ENCODE peak calls at places on chromosomes 4 and X, in nine cellular contexts. One of them, this sample, is unnamed.

GRCh38 chr4:2260336-2261109 is 1.4 kb downstream of the MXD4 start:
- DNase-seq in sigmoid colon: peak; percentile 74
- DNase-seq in GM06990: no peak
- DNase-seq in astrocyte of the spinal cord: no peak
- DNase-seq in Kasumi-1: no peak
- DNase-seq in NCI-H2107: no peak
- DNase-seq in ACHN: no peak
- DNase-seq in stimulated activated CD4-positive, alpha-beta T cell treated with anti-CD3 and anti-CD28 coated beads, Interleukin-2, amount 100 ng/mL, for 48 hours: no peak
- DNase-seq in AG04449: no peak
- DNase-seq in this sample: no peak

GRCh38 chr4:52028970-52029369 is 8.8 kb upstream of the LRRC66 start:
- DNase-seq in astrocyte of the spinal cord: peak; percentile 79
- DNase-seq in stimulated activated CD4-positive, alpha-beta T cell treated with anti-CD3 and anti-CD28 coated beads, Interleukin-2, amount 100 ng/mL, for 48 hours: no peak
- DNase-seq in AG04449: peak; percentile 41
- DNase-seq in Kasumi-1: no peak
- DNase-seq in GM06990: no peak
- DNase-seq in sigmoid colon: no peak
- DNase-seq in ACHN: peak; percentile 45
- DNase-seq in NCI-H2107: no peak
- DNase-seq in this sample: no peak

GRCh38 chr4:23033796-23034195 is 341.1 kb downstream of the GBA3 start:
- DNase-seq in Kasumi-1: no peak
- DNase-seq in stimulated activated CD4-positive, alpha-beta T cell treated with anti-CD3 and anti-CD28 coated beads, Interleukin-2, amount 100 ng/mL, for 48 hours: no peak
- DNase-seq in AG04449: peak; percentile 88
- DNase-seq in ACHN: no peak
- DNase-seq in NCI-H2107: no peak
- DNase-seq in astrocyte of the spinal cord: peak; percentile 31
- DNase-seq in GM06990: no peak
- DNase-seq in sigmoid colon: no peak
- DNase-seq in this sample: no peak

GRCh38 chrX:75784689-75785491 is at the start of gene MAGEE2:
- DNase-seq in AG04449: no peak
- DNase-seq in NCI-H2107: no peak
- DNase-seq in sigmoid colon: no peak
- DNase-seq in ACHN: no peak
- DNase-seq in stimulated activated CD4-positive, alpha-beta T cell treated with anti-CD3 and anti-CD28 coated beads, Interleukin-2, amount 100 ng/mL, for 48 hours: peak; percentile 4
- DNase-seq in Kasumi-1: no peak
- DNase-seq in GM06990: no peak
- DNase-seq in astrocyte of the spinal cord: no peak
- DNase-seq in this sample: no peak

GRCh38 chrX:40439625-40440532 is 140.9 kb upstream of the ATP6AP2 start:
- DNase-seq in astrocyte of the spinal cord: no peak
- DNase-seq in sigmoid colon: no peak
- DNase-seq in AG04449: no peak
- DNase-seq in NCI-H2107: no peak
- DNase-seq in GM06990: no peak
- DNase-seq in stimulated activated CD4-positive, alpha-beta T cell treated with anti-CD3 and anti-CD28 coated beads, Interleukin-2, amount 100 ng/mL, for 48 hours: no peak
- DNase-seq in ACHN: no peak
- DNase-seq in Kasumi-1: no peak
- DNase-seq in this sample: no peak

GRCh38 chr4:186472948-186473347 is 82.4 kb downstream of the MTNR1A start:
- DNase-seq in stimulated activated CD4-positive, alpha-beta T cell treated with anti-CD3 and anti-CD28 coated beads, Interleukin-2, amount 100 ng/mL, for 48 hours: no peak
- DNase-seq in GM06990: no peak
- DNase-seq in astrocyte of the spinal cord: peak; percentile 52
- DNase-seq in ACHN: peak; percentile 30
- DNase-seq in NCI-H2107: no peak
- DNase-seq in Kasumi-1: peak; percentile 12
- DNase-seq in AG04449: no peak
- DNase-seq in sigmoid colon: no peak
- DNase-seq in this sample: peak; percentile 33

GRCh38 chr4:16764622-16765021 is 133.8 kb downstream of the LDB2 start:
- DNase-seq in NCI-H2107: no peak
- DNase-seq in ACHN: no peak
- DNase-seq in AG04449: no peak
- DNase-seq in sigmoid colon: no peak
- DNase-seq in stimulated activated CD4-positive, alpha-beta T cell treated with anti-CD3 and anti-CD28 coated beads, Interleukin-2, amount 100 ng/mL, for 48 hours: no peak
- DNase-seq in astrocyte of the spinal cord: peak; percentile 37
- DNase-seq in GM06990: no peak
- DNase-seq in Kasumi-1: peak; percentile 2
- DNase-seq in this sample: no peak

GRCh38 chr4:176436500-176436973 is 116.8 kb downstream of the SPCS3 start:
- DNase-seq in stimulated activated CD4-positive, alpha-beta T cell treated with anti-CD3 and anti-CD28 coated beads, Interleukin-2, amount 100 ng/mL, for 48 hours: no peak
- DNase-seq in AG04449: no peak
- DNase-seq in sigmoid colon: no peak
- DNase-seq in Kasumi-1: no peak
- DNase-seq in NCI-H2107: no peak
- DNase-seq in astrocyte of the spinal cord: peak; percentile 78
- DNase-seq in ACHN: no peak
- DNase-seq in GM06990: peak; percentile 6
- DNase-seq in this sample: peak; percentile 49

GRCh38 chrX:48936429-48937064 is 17.7 kb upstream of the PIM2 start:
- DNase-seq in stimulated activated CD4-positive, alpha-beta T cell treated with anti-CD3 and anti-CD28 coated beads, Interleukin-2, amount 100 ng/mL, for 48 hours: no peak
- DNase-seq in sigmoid colon: no peak
- DNase-seq in NCI-H2107: no peak
- DNase-seq in AG04449: no peak
- DNase-seq in Kasumi-1: no peak
- DNase-seq in GM06990: no peak
- DNase-seq in ACHN: no peak
- DNase-seq in astrocyte of the spinal cord: no peak
- DNase-seq in this sample: no peak

GRCh38 chr4:100288167-100288566 is 97.9 kb upstream of the DDIT4L start:
- DNase-seq in stimulated activated CD4-positive, alpha-beta T cell treated with anti-CD3 and anti-CD28 coated beads, Interleukin-2, amount 100 ng/mL, for 48 hours: no peak
- DNase-seq in astrocyte of the spinal cord: no peak
- DNase-seq in AG04449: no peak
- DNase-seq in GM06990: no peak
- DNase-seq in ACHN: no peak
- DNase-seq in sigmoid colon: no peak
- DNase-seq in Kasumi-1: no peak
- DNase-seq in NCI-H2107: no peak
- DNase-seq in this sample: no peak

GRCh38 chrX:102129473-102129872 is 4.0 kb downstream of the TCEAL2 start:
- DNase-seq in ACHN: peak; percentile 2
- DNase-seq in GM06990: no peak
- DNase-seq in NCI-H2107: no peak
- DNase-seq in stimulated activated CD4-positive, alpha-beta T cell treated with anti-CD3 and anti-CD28 coated beads, Interleukin-2, amount 100 ng/mL, for 48 hours: no peak
- DNase-seq in astrocyte of the spinal cord: peak; percentile 10
- DNase-seq in AG04449: no peak
- DNase-seq in sigmoid colon: no peak
- DNase-seq in Kasumi-1: peak; percentile 28
- DNase-seq in this sample: no peak

GRCh38 chrX:68846536-68846935 is 17.7 kb downstream of the EFNB1 start:
- DNase-seq in sigmoid colon: no peak
- DNase-seq in ACHN: no peak
- DNase-seq in AG04449: no peak
- DNase-seq in astrocyte of the spinal cord: no peak
- DNase-seq in Kasumi-1: no peak
- DNase-seq in NCI-H2107: no peak
- DNase-seq in GM06990: no peak
- DNase-seq in stimulated activated CD4-positive, alpha-beta T cell treated with anti-CD3 and anti-CD28 coated beads, Interleukin-2, amount 100 ng/mL, for 48 hours: no peak
- DNase-seq in this sample: no peak

This sample was measured in LoVo.